ENCODE peak calls at places on chromosomes 4 and X, in ten cellular contexts. T is endothelial cell; L is stimulated activated CD4-positive, alpha-beta T cell treated with anti-CD3 and anti-CD28 coated beads, Interleukin-1b, Interleukin-23, amount 100 ng/mL, for 1 hour; Z is naive thymus-derived CD8-positive, alpha-beta T cell; S is pons; V is activated CD8-positive, alpha-beta memory T cell treated with anti-CD3 and anti-CD28 coated beads for 48 hours; M is left lung; E is HS-5; X is body of pancreas; W is GM23248. O is an unnamed sample.

GRCh38 chr4:168630445-168631187 is 133.8 kb downstream of the PALLD start:
- DNase-seq in T (no peak), L (no peak), Z (no peak), S (no peak), V (no peak), M (no peak), E (peak), X (no peak), W (peak), O (peak)

GRCh38 chr4:10107111-10108091 is 9.2 kb downstream of the WDR1 start:
- DNase-seq in T (no peak), L (no peak), Z (no peak), S (no peak), V (no peak), M (no peak), E (peak), X (no peak), W (peak), O (no peak)

GRCh38 chrX:916235-916609 is 285.6 kb downstream of the SHOX start:
- DNase-seq in T (no peak), L (no peak), Z (no peak), S (no peak), V (no peak), M (no peak), E (no peak), X (no peak), W (peak), O (peak)

GRCh38 chr4:126572264-126572663 is 1060.5 kb upstream of the INTU start:
- DNase-seq in T (no peak), L (no peak), Z (no peak), S (no peak), V (no peak), M (no peak), E (no peak), X (no peak), W (no peak), O (no peak)

GRCh38 chrX:29992083-29992482 is 223.3 kb upstream of the MAGEB2 start:
- DNase-seq in T (no peak), L (no peak), Z (no peak), S (no peak), V (no peak), M (no peak), E (no peak), X (no peak), W (no peak), O (no peak)

GRCh38 chr4:70768301-70768948 is 46.7 kb downstream of the RUFY3 start:
- DNase-seq in T (no peak), L (no peak), Z (no peak), S (no peak), V (no peak), M (no peak), E (no peak), X (no peak), W (peak), O (peak)

GRCh38 chr4:101914761-101915160 is 124.2 kb downstream of the BANK1 start:
- DNase-seq in T (no peak), L (no peak), Z (no peak), S (peak), V (no peak), M (no peak), E (no peak), X (no peak), W (no peak), O (no peak)

GRCh38 chr4:173878701-173879100 is 348.7 kb upstream of the HAND2 start:
- DNase-seq in T (no peak), L (no peak), Z (no peak), S (no peak), V (no peak), M (no peak), E (no peak), X (peak), W (peak), O (peak)

GRCh38 chr4:147626903-147627302 is 9.7 kb downstream of the TMEM184C start:
- DNase-seq in T (no peak), L (no peak), Z (no peak), S (no peak), V (no peak), M (no peak), E (no peak), X (no peak), W (no peak), O (no peak)

GRCh38 chr4:41264212-41264611 is 7.5 kb downstream of the UCHL1 start:
- DNase-seq in T (no peak), L (no peak), Z (no peak), S (no peak), V (no peak), M (no peak), E (no peak), X (no peak), W (no peak), O (no peak)

GRCh38 chr4:2083826-2084160 is 24.7 kb downstream of the NAT8L start:
- DNase-seq in T (no peak), L (no peak), Z (no peak), S (no peak), V (no peak), M (no peak), E (no peak), X (no peak), W (no peak), O (no peak)

GRCh38 chr4:142901166-142901662 is 55.1 kb upstream of the INPP4B start:
- DNase-seq in T (no peak), L (no peak), Z (no peak), S (no peak), V (no peak), M (no peak), E (peak), X (no peak), W (peak), O (peak)

GRCh38 chr4:150205016-150205415 is 126.8 kb downstream of the DCLK2 start:
- DNase-seq in T (no peak), L (no peak), Z (no peak), S (no peak), V (no peak), M (no peak), E (no peak), X (no peak), W (no peak), O (no peak)

GRCh38 chrX:108312938-108313337 is 125.3 kb downstream of the COL4A6 start:
- DNase-seq in T (no peak), L (no peak), Z (no peak), S (peak), V (no peak), M (no peak), E (no peak), X (peak), W (peak), O (peak)

GRCh38 chr4:174483792-174484191 is 38.5 kb downstream of the HPGD start:
- DNase-seq in T (no peak), L (no peak), Z (no peak), S (no peak), V (no peak), M (no peak), E (no peak), X (no peak), W (no peak), O (no peak)

GRCh38 chr4:46931981-46932380 is 22.9 kb upstream of the COX7B2 start:
- DNase-seq in T (peak), L (no peak), Z (no peak), S (peak), V (no peak), M (no peak), E (no peak), X (peak), W (peak), O (peak)

GRCh38 chr4:53132117-53132889 is 233.6 kb downstream of the SCFD2 start:
- DNase-seq in T (no peak), L (no peak), Z (no peak), S (no peak), V (no peak), M (no peak), E (no peak), X (no peak), W (peak), O (peak)

GRCh38 chrX:71941145-71941544 is 30.5 kb downstream of the NHSL2 start:
- DNase-seq in T (no peak), L (no peak), Z (no peak), S (no peak), V (no peak), M (no peak), E (no peak), X (no peak), W (peak), O (peak)

GRCh38 chr4:55398461-55398860 is 2.7 kb downstream of the TMEM165 start:
- DNase-seq in T (no peak), L (no peak), Z (no peak), S (peak), V (no peak), M (no peak), E (no peak), X (no peak), W (peak), O (peak)

GRCh38 chrX:50677789-50678188 is 136.2 kb downstream of the SHROOM4 start:
- DNase-seq in T (no peak), L (no peak), Z (no peak), S (no peak), V (no peak), M (no peak), E (no peak), X (no peak), W (no peak), O (no peak)

O was measured in fibroblast of mammary gland.